ENCODE peak calls at places on chromosome 19, in six cellular contexts. B, O, K, A, D and P are unnamed samples.

GRCh38 chr19:3852614-3853254 is 16.1 kb downstream of the ZFR2 start:
- DNase-seq in B (no peak), O (peak; percentile 38), K (no peak), A (no peak), D (peak; percentile 74), P (no peak)

GRCh38 chr19:16654151-16654550 is 5.8 kb downstream of the SMIM7 start:
- DNase-seq in B (no peak), O (peak; percentile 43), K (no peak), A (no peak), D (no peak), P (no peak)

GRCh38 chr19:18932216-18932841 is 8.7 kb downstream of the HOMER3 start:
- DNase-seq in B (peak; percentile 48), O (peak; percentile 98), K (peak; percentile 76), A (peak; percentile 81), D (no peak), P (peak; percentile 89)

GRCh38 chr19:51055866-51056265 is 9.0 kb downstream of the KLK13 start:
- DNase-seq in B (no peak), O (no peak), K (no peak), A (no peak), D (peak; percentile 8), P (no peak)

GRCh38 chr19:50894478-50895356 is 16.5 kb downstream of the KLK4 start:
- DNase-seq in B (no peak), O (no peak), K (no peak), A (no peak), D (no peak), P (no peak)

GRCh38 chr19:22882797-22883196 is 50.7 kb downstream of the ZNF723 start:
- DNase-seq in B (no peak), O (no peak), K (peak; percentile 13), A (no peak), D (peak; percentile 11), P (no peak)

GRCh38 chr19:7216373-7216902 is 77.8 kb downstream of the INSR start:
- DNase-seq in B (no peak), O (no peak), K (no peak), A (no peak), D (no peak), P (no peak)

GRCh38 chr19:50333235-50333736 is 4.1 kb upstream of the KCNC3 start:
- DNase-seq in B (peak; percentile 35), O (peak; percentile 92), K (peak; percentile 95), A (peak; percentile 86), D (peak; percentile 55), P (peak; percentile 94)

GRCh38 chr19:58277197-58277596 is 1.6 kb upstream of the ZNF8 start:
- DNase-seq in B (no peak), O (no peak), K (no peak), A (no peak), D (no peak), P (no peak)

GRCh38 chr19:18762125-18763023 is 28.7 kb downstream of the COMP start:
- DNase-seq in B (no peak), O (peak; percentile 72), K (peak; percentile 79), A (peak; percentile 69), D (peak; percentile 78), P (peak; percentile 15)

GRCh38 chr19:48962849-48963165 is 2.3 kb upstream of the FTL start:
- DNase-seq in B (no peak), O (no peak), K (no peak), A (no peak), D (no peak), P (no peak)

GRCh38 chr19:27738569-27739193 is 1474.3 kb downstream of the UQCRFS1 start:
- DNase-seq in B (no peak), O (no peak), K (no peak), A (no peak), D (no peak), P (no peak)

GRCh38 chr19:19626516-19627441 is 1.2 kb downstream of the LPAR2 start:
- DNase-seq in B (no peak), O (no peak), K (no peak), A (no peak), D (no peak), P (no peak)

GRCh38 chr19:50412419-50412818 is 6.3 kb upstream of the SPIB start:
- DNase-seq in B (no peak), O (no peak), K (no peak), A (no peak), D (no peak), P (no peak)

GRCh38 chr19:40567040-40567749 is 9.5 kb upstream of the SHKBP1 start:
- DNase-seq in B (no peak), O (no peak), K (no peak), A (no peak), D (no peak), P (peak; percentile 47)

GRCh38 chr19:40571005-40571318 is 5.7 kb upstream of the SHKBP1 start:
- DNase-seq in B (no peak), O (no peak), K (no peak), A (no peak), D (no peak), P (no peak)

GRCh38 chr19:40567750-40568494 is 8.8 kb upstream of the SHKBP1 start:
- DNase-seq in B (no peak), O (no peak), K (no peak), A (no peak), D (no peak), P (peak; percentile 67)

GRCh38 chr19:40571831-40572495 is 4.7 kb upstream of the SHKBP1 start:
- DNase-seq in B (no peak), O (no peak), K (no peak), A (no peak), D (no peak), P (no peak)

GRCh38 chr19:40570313-40571004 is 6.2 kb upstream of the SHKBP1 start:
- DNase-seq in B (peak; percentile 92), O (peak; percentile 100), K (peak; percentile 100), A (peak; percentile 100), D (peak; percentile 97), P (peak; percentile 100)
- TF ChIP-seq CTCF in B (no peak), O (no peak), K (no peak), A (peak; percentile 22), D (peak; percentile 82), P (peak; percentile 12)

GRCh38 chr19:41893899-41894298 is 10.9 kb downstream of the ARHGEF1 start:
- DNase-seq in B (no peak), O (no peak), K (no peak), A (no peak), D (no peak), P (peak; percentile 31)
- TF ChIP-seq CTCF in B (no peak), O (peak; percentile 23), K (no peak), A (no peak), D (peak; percentile 49), P (no peak)

GRCh38 chr19:38361633-38362075 is 12.7 kb upstream of the PSMD8 start:
- DNase-seq in B (no peak), O (peak; percentile 87), K (peak; percentile 91), A (peak; percentile 68), D (peak; percentile 62), P (peak; percentile 90)

GRCh38 chr19:38362076-38362945 is 12.1 kb upstream of the PSMD8 start:
- DNase-seq in B (peak; percentile 75), O (peak; percentile 69), K (peak; percentile 84), A (peak; percentile 83), D (peak; percentile 66), P (peak; percentile 91)

GRCh38 chr19:38359242-38360021 is 14.9 kb upstream of the PSMD8 start:
- DNase-seq in B (no peak), O (no peak), K (no peak), A (no peak), D (no peak), P (no peak)

GRCh38 chr19:38360351-38360750 is 14.0 kb upstream of the PSMD8 start:
- DNase-seq in B (no peak), O (no peak), K (no peak), A (no peak), D (no peak), P (no peak)

DNA sequence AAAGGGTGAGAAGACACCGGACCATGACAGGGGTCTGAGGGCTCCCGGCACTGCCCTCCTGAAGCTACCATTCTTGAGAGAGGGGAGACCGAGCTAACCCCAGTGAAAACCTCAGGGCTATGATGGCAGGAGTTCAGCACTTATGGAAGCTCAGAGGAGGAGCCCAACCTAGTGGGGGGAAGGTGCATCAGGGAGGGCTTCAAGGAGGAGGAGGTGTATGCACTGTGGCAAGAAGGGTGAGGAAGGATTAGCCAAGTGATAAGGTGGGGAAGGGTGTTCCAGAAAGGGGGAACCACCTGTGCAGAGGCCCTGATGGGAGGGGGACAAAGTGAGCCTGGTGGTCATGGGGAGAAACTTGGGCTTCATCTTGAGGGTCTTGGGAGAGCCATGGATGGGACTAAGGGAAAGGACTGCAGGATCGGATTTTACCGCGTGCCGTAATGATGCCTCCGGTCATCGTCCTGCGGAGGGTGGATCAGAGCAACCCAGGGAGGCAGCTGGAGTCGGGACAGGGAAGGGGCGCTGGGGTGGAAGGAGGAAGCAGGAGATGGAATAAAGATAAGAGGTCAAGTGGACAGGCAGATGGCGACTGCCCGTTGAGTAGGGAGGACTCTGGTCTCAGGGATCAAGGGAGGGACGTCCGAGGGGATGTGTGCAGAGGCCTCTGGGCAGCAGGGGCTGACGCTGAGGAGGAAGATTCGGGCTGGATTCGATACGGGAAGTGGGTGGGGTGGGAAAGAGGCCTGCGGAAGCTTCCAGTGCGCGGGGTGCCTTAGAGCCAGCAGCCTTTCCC is 13.3 kb upstream of the PSMD8 start:
- DNase-seq in B (no peak), O (no peak), K (no peak), A (no peak), D (no peak), P (peak; percentile 39)
- TF ChIP-seq CTCF in B (no peak), O (no peak), K (no peak), A (no peak), D (no peak), P (no peak)

DNA sequence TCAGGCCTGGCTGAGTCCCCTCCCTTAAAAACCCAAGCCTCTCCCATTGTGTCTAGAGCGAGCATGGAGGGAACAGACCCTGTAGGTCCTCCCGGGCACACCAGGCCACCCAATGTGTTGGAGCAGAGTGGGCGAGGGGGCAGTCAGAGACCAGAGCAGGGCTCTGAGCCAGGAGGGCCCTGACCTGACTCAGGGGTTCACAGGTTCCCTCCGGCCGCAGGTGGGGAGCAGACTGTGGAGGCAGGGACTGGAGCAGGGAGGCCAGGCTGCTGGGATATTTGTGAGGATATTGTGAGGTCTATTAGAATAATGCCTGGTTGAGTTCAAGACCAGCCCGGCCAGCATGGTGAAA is 1.6 kb upstream of the TYROBP start:
- DNase-seq in B (no peak), O (no peak), K (no peak), A (no peak), D (no peak), P (no peak)
- TF ChIP-seq CTCF in B (no peak), O (no peak), K (no peak), A (no peak), D (no peak), P (no peak)

DNA sequence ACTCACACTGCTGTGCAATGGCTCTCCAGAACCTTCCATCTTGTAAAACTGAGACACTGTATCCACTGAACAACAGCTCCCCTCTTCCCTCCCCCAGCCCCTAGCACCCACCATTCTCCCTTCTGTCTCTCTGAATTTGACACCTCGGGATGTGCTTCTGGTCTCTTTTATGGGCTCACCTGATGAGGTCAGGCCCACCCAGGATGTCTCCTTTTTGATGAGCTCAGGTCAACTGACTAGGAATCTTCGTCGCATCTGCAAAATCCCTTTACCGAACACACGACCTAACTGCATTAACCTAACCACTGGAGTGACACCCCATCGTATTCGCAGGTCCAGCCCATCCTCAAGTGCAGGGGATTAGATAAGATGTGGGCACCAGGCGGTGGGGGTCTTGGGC is 73.9 kb downstream of the GNG7 start:
- DNase-seq in B (no peak), O (no peak), K (no peak), A (no peak), D (no peak), P (no peak)
- TF ChIP-seq CTCF in B (no peak), O (no peak), K (no peak), A (no peak), D (no peak), P (no peak)